ENCODE peak calls at places on chromosomes 16 and 17, in seven cellular contexts. B is fibroblast of the conjunctiva; G is B cell; U is activated gamma-delta T cell treated with Interleukin-2 at 50 U/mL for 16 hours; V is nucleus accumbens; O is stimulated activated CD4-positive, alpha-beta T cell treated with anti-CD3 and anti-CD28 coated beads, Interleukin-1b, Interleukin-23, amount 100 ng/mL, for 24 hours; F is lower leg skin. S is an unnamed sample.

GRCh38 chr16:56353054-56353921 is 72.1 kb downstream of the AMFR start:
- DNase-seq in B (no peak), G (peak; percentile 11), U (peak; percentile 2), V (no peak), O (no peak), F (no peak), S (peak; percentile 16)

GRCh38 chr16:90046971-90047713 is 27.9 kb upstream of the DBNDD1 start:
- DNase-seq in B (peak; percentile 40), G (no peak), U (no peak), V (no peak), O (no peak), F (no peak), S (peak; percentile 80)

GRCh38 chr17:77657821-77658220 is 300.7 kb upstream of the TNRC6C start:
- DNase-seq in B (no peak), G (no peak), U (no peak), V (no peak), O (no peak), F (no peak), S (no peak)

GRCh38 chr16:57939872-57940224 is 31.1 kb downstream of the CNGB1 start:
- DNase-seq in B (no peak), G (no peak), U (no peak), V (no peak), O (no peak), F (no peak), S (no peak)

GRCh38 chr16:82061861-82062525 is 26.9 kb downstream of the HSD17B2 start:
- DNase-seq in B (peak; percentile 8), G (no peak), U (no peak), V (no peak), O (no peak), F (no peak), S (no peak)

GRCh38 chr17:28788100-28788499 is 44.3 kb downstream of the TRAF4 start:
- DNase-seq in B (no peak), G (no peak), U (no peak), V (no peak), O (no peak), F (no peak), S (no peak)

GRCh38 chr16:76665571-76666275 is 388.5 kb downstream of the CNTNAP4 start:
- DNase-seq in B (no peak), G (no peak), U (no peak), V (no peak), O (no peak), F (no peak), S (no peak)

GRCh38 chr17:30565073-30565935 is 88.1 kb downstream of the GOSR1 start:
- DNase-seq in B (no peak), G (no peak), U (no peak), V (no peak), O (no peak), F (no peak), S (peak; percentile 9)

GRCh38 chr17:37661372-37662014 is 18.2 kb upstream of the DDX52 start:
- DNase-seq in B (no peak), G (no peak), U (no peak), V (no peak), O (no peak), F (no peak), S (no peak)

GRCh38 chr16:26273607-26274006 is 581.8 kb downstream of the HS3ST4 start:
- DNase-seq in B (no peak), G (no peak), U (no peak), V (no peak), O (no peak), F (no peak), S (no peak)

GRCh38 chr17:59425085-59425901 is 93.8 kb downstream of the YPEL2 start:
- DNase-seq in B (no peak), G (no peak), U (no peak), V (no peak), O (no peak), F (no peak), S (no peak)

GRCh38 chr17:4965311-4965986 is 2.2 kb downstream of the SPAG7 start:
- DNase-seq in B (no peak), G (no peak), U (no peak), V (no peak), O (no peak), F (no peak), S (no peak)

GRCh38 chr17:10769840-10770239 is 34.1 kb downstream of the TMEM238L start:
- DNase-seq in B (no peak), G (no peak), U (no peak), V (no peak), O (no peak), F (no peak), S (no peak)